ENCODE peak calls at places on chromosomes 12 and 14, in four cellular contexts. D is heart right ventricle, Y is Peyer's patch, L is neural progenitor cell. O is an unnamed sample.

GRCh38 chr14:70333703-70334102 is 25.8 kb downstream of the COX16 start:
- DNase-seq in D (no peak), Y (no peak), L (no peak), O (no peak)

GRCh38 chr12:65923228-65923627 is 98.9 kb downstream of the HMGA2 start:
- DNase-seq in D (no peak), Y (no peak), L (no peak), O (no peak)

GRCh38 chr12:75892779-75893408 is 138.7 kb downstream of the PHLDA1 start:
- DNase-seq in D (no peak), Y (no peak), L (no peak), O (no peak)

GRCh38 chr14:33564774-33565630 is 385.9 kb downstream of the EGLN3 start:
- DNase-seq in D (no peak), Y (no peak), L (no peak), O (no peak)

GRCh38 chr14:70254476-70254961 is 65.8 kb upstream of the SLC8A3 start:
- DNase-seq in D (no peak), Y (no peak), L (peak; percentile 70), O (no peak)

GRCh38 chr12:48932878-48933277 is 7.6 kb upstream of the FKBP11 start:
- DNase-seq in D (no peak), Y (no peak), L (no peak), O (no peak)

GRCh38 chr14:74846968-74847549 is 28.9 kb downstream of the PROX2 start:
- DNase-seq in D (no peak), Y (no peak), L (no peak), O (no peak)

GRCh38 chr12:123431951-123432886 is 4.3 kb downstream of the RILPL2 start:
- DNase-seq in D (no peak), Y (no peak), L (no peak), O (no peak)

GRCh38 chr14:73059326-73059725 is 992 bp downstream of the RBM25 start:
- DNase-seq in D (no peak), Y (no peak), L (no peak), O (no peak)

GRCh38 chr12:114232187-114232586 is 173.8 kb downstream of the TBX5 start:
- DNase-seq in D (no peak), Y (no peak), L (no peak), O (no peak)

GRCh38 chr14:61034416-61035100 is 53.5 kb downstream of the SLC38A6 start:
- DNase-seq in D (no peak), Y (peak; percentile 23), L (no peak), O (no peak)

GRCh38 chr14:38078393-38078792 is 129.3 kb upstream of the SSTR1 start:
- DNase-seq in D (no peak), Y (peak; percentile 39), L (no peak), O (no peak)

GRCh38 chr12:879641-880040 is 69.9 kb downstream of the RAD52 start:
- DNase-seq in D (no peak), Y (no peak), L (no peak), O (peak; percentile 36)

GRCh38 chr14:88616697-88617096 is 53.9 kb downstream of the ZC3H14 start:
- DNase-seq in D (no peak), Y (no peak), L (no peak), O (no peak)

GRCh38 chr12:105451798-105452197 is 121.3 kb downstream of the C12orf75 start:
- DNase-seq in D (no peak), Y (no peak), L (no peak), O (no peak)

GRCh38 chr12:68294246-68294645 is 37.9 kb downstream of the MDM1 start:
- DNase-seq in D (no peak), Y (no peak), L (no peak), O (no peak)

GRCh38 chr14:70654609-70655008 is 12.9 kb downstream of the TTC9 start:
- DNase-seq in D (no peak), Y (no peak), L (no peak), O (no peak)

GRCh38 chr12:48957141-48958048 is at the start of gene ARF3:
- DNase-seq in D (peak; percentile 94), Y (peak; percentile 93), L (peak; percentile 100), O (peak; percentile 76)

GRCh38 chr12:116861331-116861730 is 19.9 kb downstream of the HRK start:
- DNase-seq in D (peak; percentile 74), Y (peak; percentile 82), L (peak; percentile 34), O (peak; percentile 75)

GRCh38 chr14:94307410-94307992 is 14.4 kb upstream of the SERPINA10 start:
- DNase-seq in D (no peak), Y (no peak), L (peak; percentile 20), O (no peak)

DNA sequence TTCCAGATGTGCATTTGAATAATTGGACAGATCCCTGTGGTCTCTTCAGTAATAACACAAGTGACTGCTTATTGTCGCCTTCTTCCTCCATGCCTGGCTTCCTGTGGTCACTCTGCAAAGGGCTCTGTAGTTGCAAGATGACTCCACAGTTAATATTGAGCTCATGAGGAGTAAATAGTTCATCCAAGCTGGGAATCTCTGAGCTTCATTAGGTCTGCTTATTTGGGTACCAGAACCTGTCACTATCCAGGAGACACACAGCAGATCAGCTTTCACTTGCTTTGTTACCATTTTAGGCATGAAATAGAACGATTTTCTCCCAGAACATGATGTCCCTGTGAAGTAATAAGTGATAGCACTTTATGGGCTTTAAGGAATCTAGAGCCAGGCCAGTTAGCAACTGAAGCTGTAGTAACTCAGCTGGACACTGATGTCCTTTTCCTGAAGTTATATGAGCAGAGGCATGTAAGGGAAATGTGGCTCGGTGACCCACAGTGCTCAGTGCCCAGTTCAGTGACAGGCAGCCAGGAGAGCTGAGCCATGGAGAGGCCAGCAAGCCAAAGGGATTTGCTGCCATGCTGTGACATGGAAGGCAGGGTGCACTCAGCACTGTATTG is 50.1 kb downstream of the CRADD start:
- DNase-seq in D (no peak), Y (no peak), L (no peak), O (no peak)
- TF ChIP-seq CTCF in D (no peak), Y (no peak), L (no peak), O (no peak)

GRCh38 chr12:34401659-34402227 is 379.4 kb downstream of the ALG10 start:
- DNase-seq in D (no peak), Y (peak; percentile 10), L (no peak), O (no peak)

GRCh38 chr12:34402899-34403705 is 380.8 kb downstream of the ALG10 start:
- DNase-seq in D (peak; percentile 1), Y (peak; percentile 8), L (no peak), O (no peak)

GRCh38 chr12:34403706-34404376 is 381.5 kb downstream of the ALG10 start:
- DNase-seq in D (no peak), Y (peak; percentile 3), L (no peak), O (no peak)

GRCh38 chr12:34400986-34401658 is 378.8 kb downstream of the ALG10 start:
- DNase-seq in D (no peak), Y (peak; percentile 10), L (no peak), O (no peak)

DNA sequence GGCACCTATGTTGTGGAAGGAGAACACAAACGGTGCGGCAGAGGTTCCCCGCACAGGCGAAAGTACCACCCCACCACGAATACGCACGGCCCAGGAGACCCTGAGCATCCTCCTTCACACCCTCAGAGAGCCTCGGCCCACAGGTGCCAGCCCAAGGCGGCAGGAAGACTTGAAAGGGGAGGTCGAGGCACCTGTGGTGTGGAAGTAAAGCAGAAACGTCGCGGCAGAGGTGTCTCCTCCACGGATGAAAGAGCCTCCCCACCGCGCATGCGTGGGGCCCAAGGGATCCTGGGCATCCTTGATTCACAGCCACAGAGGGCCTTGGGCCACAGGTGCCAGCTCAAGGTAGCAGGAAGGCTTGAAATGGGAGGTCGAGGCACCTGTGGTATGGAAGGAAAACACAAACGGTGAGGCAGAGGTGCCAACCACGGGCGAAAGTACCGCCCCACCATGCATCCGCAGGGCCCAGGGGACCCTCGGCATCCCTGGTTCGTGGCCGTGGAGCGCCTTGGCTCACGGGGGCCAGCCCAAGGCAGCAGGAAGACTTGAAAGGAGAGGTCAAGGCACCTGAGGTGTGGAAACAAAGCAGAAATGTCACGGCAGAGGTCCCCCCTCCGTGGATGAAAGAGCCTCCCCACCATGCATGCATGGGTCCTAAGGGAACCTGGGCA is 380.1 kb downstream of the ALG10 start:
- DNase-seq in D (peak; percentile 2), Y (peak; percentile 5), L (no peak), O (no peak)
- H3K9me3 ChIP-seq in D (peaks cover 4% of the 10 kb centered on the region), Y (peaks cover 47% of the 10 kb centered on the region), L (no peaks in the 10 kb centered on the region), O (peaks cover 98% of the 10 kb centered on the region)

DNA sequence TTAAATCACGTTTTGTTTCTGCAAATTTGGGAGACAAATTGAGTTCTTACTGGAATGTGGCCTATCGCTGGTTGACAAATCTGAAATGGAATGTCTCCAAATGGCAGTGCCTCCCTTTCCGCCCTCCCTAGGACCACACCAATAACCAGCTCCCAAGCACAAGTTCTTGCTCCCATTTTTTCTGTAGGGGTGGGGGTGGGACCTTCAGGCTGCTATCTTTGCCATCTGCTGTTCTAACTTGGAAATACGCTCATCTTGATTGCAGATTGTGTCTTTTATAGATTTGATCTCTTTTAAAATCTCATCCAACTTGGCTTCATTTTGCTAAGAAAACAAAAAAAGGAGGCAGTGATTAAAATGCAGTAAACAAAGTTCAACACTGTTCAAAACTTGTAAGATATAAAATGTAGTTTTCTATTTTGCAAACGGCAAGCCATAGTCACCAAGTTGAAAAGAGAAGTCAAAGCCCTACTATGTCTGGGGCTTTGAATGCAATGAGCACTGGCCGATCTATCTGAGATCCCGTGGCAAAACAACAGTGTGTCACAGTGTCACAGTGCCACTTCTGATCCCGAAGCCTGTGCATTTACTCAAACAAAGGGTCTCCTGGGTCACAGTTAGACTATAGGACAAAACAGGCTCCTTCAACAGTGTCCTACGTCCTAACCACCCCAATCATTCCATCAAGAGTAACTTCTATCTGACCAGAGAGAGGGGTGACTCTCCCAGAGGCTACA is 13.7 kb upstream of the SELPLG start:
- DNase-seq in D (no peak), Y (no peak), L (no peak), O (no peak)
- H3K27ac ChIP-seq in D (no peak overlapping the region), Y (no peak overlapping the region), L (peak overlapping the region; percentile 56), O (peak overlapping the region; percentile 47)

DNA sequence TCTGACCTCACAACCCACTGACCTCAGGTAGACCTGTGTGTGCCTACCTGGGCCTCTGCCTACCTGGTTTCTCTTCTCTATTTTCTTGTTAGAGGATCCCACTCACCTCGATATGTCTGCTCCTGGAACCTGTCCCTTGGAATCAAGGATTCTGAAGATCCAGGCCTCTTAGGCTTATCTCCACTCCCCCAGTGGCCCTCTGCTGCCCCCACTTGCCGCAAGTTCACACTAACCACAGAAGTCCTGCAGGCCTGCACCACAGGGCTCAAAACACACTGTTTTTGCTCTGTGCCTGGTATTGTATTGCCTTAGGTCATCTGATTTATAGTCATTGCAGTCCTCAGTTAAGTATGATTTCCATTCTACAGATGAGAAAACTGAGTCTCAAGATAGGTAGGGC is 15.3 kb upstream of the NRXN3 start:
- DNase-seq in D (no peak), Y (no peak), L (peak; percentile 53), O (no peak)
- TF ChIP-seq CTCF in D (no peak), Y (no peak), L (peak; percentile 57), O (no peak)

DNA sequence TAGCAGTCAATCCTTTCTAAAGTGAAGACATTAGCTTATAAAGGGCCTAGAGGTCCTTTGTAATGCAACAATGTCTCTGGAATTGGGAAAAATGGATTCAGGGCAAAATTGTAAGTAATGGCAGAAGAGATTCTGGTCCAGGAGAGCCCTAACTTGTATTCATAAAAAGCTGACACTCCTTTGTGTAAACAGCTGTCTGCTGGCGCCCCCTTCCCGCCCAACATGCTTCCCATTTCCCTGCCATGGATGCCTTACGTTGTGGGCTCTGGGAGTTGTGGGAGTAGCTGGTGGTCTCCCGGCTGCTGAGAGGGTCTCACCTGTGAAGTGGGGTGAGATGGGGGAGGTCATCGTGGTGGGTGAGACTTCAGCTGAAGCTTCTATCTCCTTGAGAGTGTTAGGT is 2.3 kb downstream of the ACRBP start:
- DNase-seq in D (peak; percentile 32), Y (no peak), L (peak; percentile 57), O (no peak)
- H3K9me3 ChIP-seq in D (no peaks in the 10 kb centered on the region), Y (no peaks in the 10 kb centered on the region), L (no peaks in the 10 kb centered on the region), O (peaks cover 34% of the 10 kb centered on the region)

O was measured in AG04450.